ENCODE peak calls at places on chromosomes 12 and 14, in four cellular contexts. J is nucleus accumbens, F is activated T-cell treated with anti-CD3 and anti-CD28 coated beads for 4 hours, Y is D341Med. G is an unnamed sample.

GRCh38 chr12:29794869-29795268 is 11.1 kb upstream of the TMTC1 start:
- DNase-seq in J (no peak), F (no peak), Y (no peak), G (no peak)

GRCh38 chr12:53500119-53500775 is 836 bp upstream of the TARBP2 start:
- DNase-seq in J (no peak), F (no peak), Y (no peak), G (no peak)

GRCh38 chr12:85663631-85664030 is 172.6 kb downstream of the RASSF9 start:
- DNase-seq in J (no peak), F (no peak), Y (no peak), G (no peak)

GRCh38 chr12:33588082-33588712 is 148.6 kb upstream of the SYT10 start:
- DNase-seq in J (no peak), F (no peak), Y (no peak), G (no peak)

GRCh38 chr12:52794479-52795331 is 1.2 kb downstream of the KRT3 start:
- DNase-seq in J (no peak), F (no peak), Y (no peak), G (no peak)

GRCh38 chr14:96747608-96748007 is 49.6 kb upstream of the VRK1 start:
- DNase-seq in J (no peak), F (no peak), Y (no peak), G (no peak)

GRCh38 chr14:100246809-100247428 is 8.0 kb downstream of the YY1 start:
- DNase-seq in J (no peak), F (no peak), Y (peak), G (no peak)

GRCh38 chr14:38404616-38405015 is 148.7 kb upstream of the CLEC14A start:
- DNase-seq in J (no peak), F (no peak), Y (no peak), G (no peak)

GRCh38 chr12:120412421-120412820 is 25.5 kb upstream of the COX6A1 start:
- DNase-seq in J (no peak), F (no peak), Y (no peak), G (no peak)

GRCh38 chr12:15423629-15424028 is 101.3 kb downstream of the PTPRO start:
- DNase-seq in J (no peak), F (no peak), Y (no peak), G (no peak)